ENCODE peak calls at places on chromosomes 11 and 22, in seven cellular contexts. V is HCT116, D is K562, Q is tibial nerve, B is heart left ventricle, M is adrenal gland, C is IMR-90. Y is an unnamed sample.

GRCh38 chr11:40280161-40281054 is 1179.0 kb downstream of the LRRC4C start:
- DNase-seq in D (no peak), M (no peak), V (no peak), Q (peak; percentile 26), B (peak; percentile 20), C (no peak), Y (no peak)

GRCh38 chr22:30565341-30565740 is 9.1 kb downstream of the GAL3ST1 start:
- DNase-seq in C (peak; percentile 16), B (no peak), D (no peak), V (no peak), Q (no peak), M (no peak), Y (no peak)

GRCh38 chr22:27627444-27627833 is 174.1 kb downstream of the MN1 start:
- DNase-seq in D (peak; percentile 40), V (peak; percentile 44), C (no peak), M (no peak), B (no peak), Q (no peak), Y (no peak)

GRCh38 chr11:6405039-6405667 is 13.7 kb downstream of the APBB1 start:
- DNase-seq in B (no peak), M (no peak), C (no peak), V (no peak), D (no peak), Q (no peak), Y (no peak)

GRCh38 chr22:37818397-37819099 is 4.6 kb upstream of the GALR3 start:
- DNase-seq in Q (no peak), V (no peak), B (peak; percentile 87), M (peak; percentile 64), D (no peak), C (peak; percentile 35), Y (no peak)

GRCh38 chr11:111976614-111977140 is 39.5 kb downstream of the DIXDC1 start:
- DNase-seq in V (no peak), D (no peak), Q (no peak), B (no peak), M (no peak), C (no peak), Y (no peak)

GRCh38 chr22:41768420-41768819 is 32.1 kb upstream of the CCDC134 start:
- DNase-seq in M (peak; percentile 18), Q (no peak), V (no peak), B (no peak), C (peak; percentile 34), D (no peak), Y (no peak)

GRCh38 chr11:114036156-114036811 is 23.2 kb upstream of the ZBTB16 start:
- DNase-seq in B (peak; percentile 93), D (peak; percentile 76), Q (peak; percentile 73), M (peak; percentile 87), V (peak; percentile 41), C (peak; percentile 18), Y (peak; percentile 44)

GRCh38 chr11:121426476-121427454 is 25.3 kb upstream of the SORL1 start:
- DNase-seq in B (peak; percentile 80), V (peak; percentile 12), M (no peak), Q (no peak), C (no peak), D (peak; percentile 25), Y (no peak)

GRCh38 chr11:115418626-115419025 is 85.6 kb downstream of the CADM1 start:
- DNase-seq in B (no peak), M (no peak), D (no peak), Q (no peak), V (no peak), C (no peak), Y (no peak)

GRCh38 chr22:22076937-22077703 is 94.5 kb upstream of the TOP3B start:
- DNase-seq in D (no peak), Q (no peak), B (no peak), V (no peak), C (peak; percentile 26), M (no peak), Y (no peak)

GRCh38 chr22:41815716-41816115 is 15.2 kb downstream of the CCDC134 start:
- DNase-seq in V (no peak), Q (no peak), B (no peak), M (no peak), C (no peak), D (no peak), Y (no peak)

GRCh38 chr11:44457862-44458261 is 107.6 kb upstream of the CD82 start:
- DNase-seq in B (no peak), C (no peak), V (no peak), Q (no peak), D (no peak), M (no peak), Y (no peak)

GRCh38 chr11:64854534-64855502 is 10.4 kb upstream of the CDC42BPG start:
- DNase-seq in C (peak; percentile 91), V (peak; percentile 91), M (peak; percentile 95), D (peak; percentile 80), Q (peak; percentile 64), B (peak; percentile 87), Y (peak; percentile 95)

GRCh38 chr11:71298761-71299181 is 46.4 kb upstream of the SHANK2 start:
- DNase-seq in V (no peak), Q (no peak), M (no peak), D (no peak), C (no peak), B (no peak), Y (no peak)

GRCh38 chr11:45543808-45544422 is 121.5 kb downstream of the CHST1 start:
- DNase-seq in B (no peak), D (peak; percentile 27), M (no peak), V (no peak), Q (no peak), C (peak; percentile 4), Y (no peak)

GRCh38 chr11:3165916-3166267 is 782 bp upstream of the OSBPL5 start:
- DNase-seq in Q (no peak), M (no peak), C (no peak), B (peak; percentile 43), V (no peak), D (no peak), Y (no peak)

GRCh38 chr11:3166268-3167142 is 1.4 kb upstream of the OSBPL5 start:
- DNase-seq in V (no peak), B (no peak), M (no peak), C (no peak), Q (no peak), D (no peak), Y (no peak)

GRCh38 chr11:3164540-3165151 is 464 bp downstream of the OSBPL5 start:
- DNase-seq in B (peak; percentile 71), M (no peak), D (peak; percentile 71), C (no peak), Q (no peak), V (no peak), Y (peak; percentile 47)

GRCh38 chr11:3164138-3164539 is 971 bp downstream of the OSBPL5 start:
- DNase-seq in Q (no peak), B (peak; percentile 58), D (no peak), V (no peak), C (no peak), M (no peak), Y (no peak)

GRCh38 chr11:3165152-3165705 is at the start of gene OSBPL5:
- DNase-seq in B (peak; percentile 92), D (peak; percentile 89), Q (peak; percentile 55), C (peak; percentile 59), V (no peak), M (peak; percentile 64), Y (peak; percentile 79)
- TF ChIP-seq POLR2A in B (no peak), D (no peak), Q (peak; percentile 56), C (peak; percentile 59), V (no peak), M (no peak), Y (peak; percentile 79)

DNA sequence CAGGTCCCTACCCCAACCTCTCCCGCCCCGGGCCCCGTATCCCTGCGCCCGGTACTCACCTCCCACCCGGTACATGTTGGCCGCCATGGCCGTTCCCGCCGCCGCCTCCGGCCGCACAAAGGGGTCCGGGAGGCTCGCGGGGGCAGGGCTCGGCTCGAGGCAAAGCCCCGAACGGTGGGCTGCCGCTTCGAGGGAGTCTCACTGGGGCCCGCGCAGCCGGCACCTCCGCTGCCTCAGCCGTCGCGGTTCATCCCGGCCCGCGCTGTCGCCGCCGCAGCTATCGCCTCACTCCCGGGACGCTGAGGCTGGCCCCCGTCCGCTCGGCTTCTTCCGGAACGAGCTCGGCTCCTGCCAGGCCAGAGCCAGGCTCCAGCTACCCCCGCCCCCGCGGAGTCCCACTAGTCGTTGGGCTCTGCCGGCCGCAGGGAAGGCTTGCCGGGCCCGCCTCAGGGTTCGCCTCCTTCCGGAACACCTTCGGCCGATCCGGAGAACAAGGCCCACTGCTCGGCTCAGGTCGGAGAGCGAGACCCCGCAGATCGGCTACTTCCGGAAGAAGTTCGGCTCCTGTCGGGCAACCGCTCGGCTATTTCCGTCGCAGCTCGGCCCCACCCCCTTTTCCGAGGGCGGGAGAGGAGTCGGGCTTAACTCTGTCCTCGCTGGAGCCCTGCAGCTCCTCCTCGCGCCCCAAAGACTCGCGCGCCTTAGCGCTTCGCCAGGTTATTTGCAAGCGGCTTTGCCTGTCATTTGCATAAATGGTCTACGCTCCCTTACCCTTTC is at the start of gene MTA2:
- DNase-seq in M (peak; percentile 98), V (peak; percentile 95), Q (peak; percentile 98), C (peak; percentile 97), D (peak; percentile 87), B (peak; percentile 98), Y (peak; percentile 88)
- TF ChIP-seq POLR2A in M (peak; percentile 59), V (peak; percentile 20), Q (peak; percentile 75), C (no peak), D (peak; percentile 81), B (no peak), Y (peak; percentile 50)

GRCh38 chr22:39967103-39967829 is 7.1 kb downstream of the TMA7B start:
- DNase-seq in V (no peak), C (peak; percentile 45), B (no peak), Q (no peak), D (no peak), M (no peak), Y (no peak)
- TF ChIP-seq POLR2A in V (no peak), C (no peak), B (no peak), Q (no peak), D (no peak), M (no peak), Y (no peak)

DNA sequence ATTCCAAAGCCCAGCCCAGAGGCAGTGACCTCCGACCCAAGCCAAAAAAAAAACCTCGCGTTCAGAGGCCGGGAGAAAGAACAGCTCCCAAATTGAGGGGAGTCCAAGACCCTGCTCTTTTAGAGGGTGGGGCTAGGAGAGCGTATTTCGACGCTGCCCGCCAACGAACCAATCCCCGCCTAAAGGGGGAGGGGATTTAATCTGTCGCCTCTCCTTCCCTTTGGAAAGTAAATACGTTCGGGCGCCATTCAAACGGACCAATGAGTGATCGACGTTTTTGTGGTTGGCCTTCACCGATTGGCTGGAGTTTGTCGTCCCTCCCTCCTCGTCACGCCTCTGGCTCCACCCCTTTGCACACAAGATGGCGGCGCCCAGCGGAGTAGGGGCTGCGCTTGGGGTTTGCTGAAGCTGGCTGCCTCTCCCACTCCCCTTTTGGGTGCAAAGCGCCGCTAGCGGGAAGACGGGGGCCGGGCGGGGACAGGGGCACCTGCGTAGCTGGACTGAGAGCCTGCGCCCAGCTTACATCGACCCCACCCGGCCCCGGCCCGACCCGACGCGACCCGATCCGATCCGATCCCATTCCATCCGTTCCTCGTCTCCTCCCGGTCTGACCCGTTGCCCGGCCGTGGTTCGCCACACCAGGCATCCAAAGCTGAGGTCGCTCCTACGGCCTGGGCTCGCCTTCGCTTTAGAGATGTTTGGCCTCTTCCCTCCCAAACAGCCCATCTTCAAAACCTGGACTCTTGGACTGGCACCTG is at the start of gene RNF26:
- DNase-seq in D (peak; percentile 99), B (peak; percentile 94), V (peak; percentile 97), C (peak; percentile 98), M (peak; percentile 97), Q (peak; percentile 98), Y (peak; percentile 91)
- TF ChIP-seq POLR2A in D (peak; percentile 87), B (peak; percentile 11), V (no peak), C (peak; percentile 75), M (peak; percentile 70), Q (peak; percentile 78), Y (peak; percentile 38)

GRCh38 chr11:67303132-67303988 is at the start of gene SSH3:
- DNase-seq in V (peak; percentile 42), M (peak; percentile 61), Q (peak; percentile 47), D (peak; percentile 8), B (peak; percentile 89), C (peak; percentile 34), Y (peak; percentile 76)
- TF ChIP-seq POLR2A in V (no peak), M (peak; percentile 30), Q (no peak), D (no peak), B (no peak), C (no peak), Y (peak; percentile 71)

Y was measured in H54.